ENCODE peak calls at places on chromosomes 16 and 17, in ten cellular contexts. V, C, J, X, U, T, L, O, W and H are unnamed samples.

GRCh38 chr17:83086907-83087787 is 7.7 kb downstream of the METRNL start:
- DNase-seq in L (no peak), T (no peak), W (no peak), U (no peak), X (no peak), V (no peak), C (no peak), O (no peak), J (no peak), H (no peak)

GRCh38 chr16:81830845-81831600 is 51.9 kb downstream of the PLCG2 start:
- DNase-seq in X (no peak), W (no peak), T (no peak), C (no peak), V (no peak), O (no peak), L (no peak), J (no peak), U (no peak), H (no peak)

GRCh38 chr17:4807534-4808377 is 804 bp downstream of the PLD2 start:
- DNase-seq in O (no peak), X (no peak), T (no peak), J (no peak), V (peak; percentile 81), L (no peak), W (no peak), U (no peak), C (no peak), H (no peak)

GRCh38 chr17:75914643-75915265 is 10.1 kb upstream of the MRPL38 start:
- DNase-seq in V (no peak), X (no peak), L (no peak), C (no peak), W (no peak), T (no peak), U (no peak), O (no peak), J (no peak), H (no peak)

GRCh38 chr17:13736915-13737314 is 135.2 kb upstream of the HS3ST3A1 start:
- DNase-seq in U (no peak), O (no peak), X (no peak), V (no peak), L (no peak), J (no peak), W (no peak), C (no peak), T (no peak), H (no peak)

GRCh38 chr17:32348483-32348800 is 1.5 kb upstream of the ZNF207 start:
- DNase-seq in W (no peak), U (no peak), T (peak; percentile 83), O (no peak), X (no peak), J (no peak), V (no peak), L (no peak), C (no peak), H (no peak)

GRCh38 chr17:17141860-17142552 is 64.1 kb downstream of the PLD6 start:
- DNase-seq in J (peak; percentile 78), X (peak; percentile 38), V (no peak), O (no peak), U (peak; percentile 38), W (peak; percentile 43), C (no peak), T (no peak), L (peak; percentile 47), H (no peak)

GRCh38 chr16:57753448-57754353 is 18.1 kb downstream of the KATNB1 start:
- DNase-seq in V (peak; percentile 72), L (no peak), T (no peak), C (no peak), U (no peak), W (no peak), J (no peak), X (no peak), O (no peak), H (no peak)

GRCh38 chr16:79037429-79038373 is 562.8 kb downstream of the MAF start:
- DNase-seq in L (no peak), O (no peak), U (no peak), X (no peak), W (no peak), T (no peak), V (no peak), J (no peak), C (no peak), H (no peak)

GRCh38 chr16:53055603-53056527 is 1.1 kb downstream of the CHD9 start:
- DNase-seq in T (peak; percentile 81), V (no peak), X (no peak), J (no peak), W (peak; percentile 82), U (peak; percentile 39), C (no peak), O (no peak), L (no peak), H (no peak)

GRCh38 chr16:54282202-54282922 is 4.2 kb downstream of the IRX3 start:
- DNase-seq in O (peak; percentile 88), U (peak; percentile 70), L (no peak), J (peak; percentile 88), W (no peak), C (no peak), X (peak; percentile 64), V (peak; percentile 86), T (peak; percentile 13), H (no peak)

GRCh38 chr17:8176197-8176940 is at the start of gene TMEM107:
- DNase-seq in X (peak; percentile 89), T (peak; percentile 86), J (peak; percentile 98), L (peak; percentile 89), V (peak; percentile 95), W (peak; percentile 71), C (peak; percentile 69), U (peak; percentile 84), O (peak; percentile 94), H (peak; percentile 89)

GRCh38 chr17:76385892-76386786 is 1.7 kb downstream of the SPHK1 start:
- DNase-seq in V (peak; percentile 91), X (peak; percentile 81), O (peak; percentile 90), J (peak; percentile 95), C (no peak), U (peak; percentile 68), L (peak; percentile 85), T (peak; percentile 74), W (peak; percentile 82), H (peak; percentile 83)

GRCh38 chr17:416293-417206 is 63.9 kb upstream of the RPH3AL start:
- DNase-seq in W (no peak), L (peak; percentile 45), C (peak; percentile 85), V (peak; percentile 69), U (no peak), T (peak; percentile 56), O (no peak), X (no peak), J (peak; percentile 69), H (peak; percentile 72)

DNA sequence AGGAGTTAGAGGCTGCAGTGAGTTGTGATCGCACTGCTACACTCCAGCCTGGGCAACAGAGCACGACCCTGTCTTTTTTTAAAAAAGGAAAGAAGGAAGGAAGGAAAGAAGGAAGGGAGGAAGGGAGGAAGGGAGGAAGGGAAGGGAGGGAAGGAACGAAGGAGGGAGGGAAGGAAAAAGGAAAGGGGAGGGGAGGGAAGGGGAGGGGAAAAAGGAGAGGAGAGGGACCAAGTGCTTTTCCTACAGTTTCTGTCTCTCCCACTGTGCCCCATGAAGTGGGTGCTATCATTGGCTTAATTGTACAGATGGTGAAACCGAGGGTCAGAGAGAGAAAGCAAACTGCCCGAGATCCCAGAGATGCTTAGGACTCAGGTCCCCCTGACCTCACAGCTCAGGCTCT is 57.6 kb downstream of the SOCS1 start:
- DNase-seq in U (no peak), C (no peak), L (no peak), W (no peak), T (no peak), J (no peak), O (no peak), X (no peak), V (no peak), H (no peak)
- H3K4me3 ChIP-seq in U (no peak overlapping the region), C (no peak overlapping the region), L (no peak overlapping the region), W (no peak overlapping the region), T (no peak overlapping the region), J (no peak overlapping the region), O (no peak overlapping the region), X (no peak overlapping the region), V (no peak overlapping the region), H (no peak overlapping the region)

GRCh38 chr17:59607817-59608403 is 11.8 kb upstream of the CLTC start:
- DNase-seq in C (no peak), X (no peak), T (no peak), U (no peak), O (no peak), V (no peak), J (no peak), L (peak; percentile 18), W (no peak), H (no peak)

GRCh38 chr17:59601130-59601529 is 18.6 kb upstream of the CLTC start:
- DNase-seq in O (no peak), J (no peak), C (no peak), L (no peak), X (no peak), V (no peak), T (no peak), W (no peak), U (no peak), H (no peak)

GRCh38 chr17:59611503-59611902 is 8.2 kb upstream of the CLTC start:
- DNase-seq in X (no peak), W (no peak), J (no peak), T (no peak), C (no peak), O (no peak), V (no peak), U (no peak), L (no peak), H (no peak)

DNA sequence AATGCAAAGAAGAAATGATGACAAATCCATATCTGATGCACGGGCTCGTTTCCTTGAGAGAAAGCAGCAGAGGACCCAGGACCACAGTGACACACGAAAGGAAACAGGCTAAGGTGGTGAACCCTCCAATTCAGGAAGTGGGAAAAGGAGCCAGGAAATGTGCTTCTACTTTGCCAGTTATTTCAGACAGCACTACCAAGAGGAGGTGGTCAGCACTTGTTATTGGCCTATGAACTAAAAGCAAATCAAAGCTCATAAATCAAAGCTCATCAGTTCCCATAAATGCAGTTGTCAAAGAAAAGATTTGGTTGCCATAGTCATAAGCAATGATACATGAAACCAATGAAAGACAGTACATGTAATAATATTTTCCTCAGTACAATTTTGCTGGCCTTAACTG is 12.6 kb upstream of the CLTC start:
- DNase-seq in J (no peak), O (no peak), L (no peak), T (no peak), C (no peak), X (no peak), U (no peak), W (no peak), V (no peak), H (no peak)
- H3K36me3 ChIP-seq in J (peaks cover 69% of the 10 kb centered on the region), O (peaks cover 76% of the 10 kb centered on the region), L (peaks cover 24% of the 10 kb centered on the region), T (peaks cover 5% of the 10 kb centered on the region), C (peaks cover 10% of the 10 kb centered on the region), X (peaks cover 76% of the 10 kb centered on the region), U (peaks cover 94% of the 10 kb centered on the region), W (peaks cover 6% of the 10 kb centered on the region), V (peaks cover 30% of the 10 kb centered on the region), H (peaks cover 2% of the 10 kb centered on the region)

GRCh38 chr16:85614338-85615013 is 1.4 kb downstream of the GSE1 start:
- DNase-seq in L (no peak), U (peak; percentile 72), O (no peak), W (no peak), T (no peak), V (peak; percentile 84), J (no peak), C (no peak), X (no peak), H (no peak)
- H3K4me3 ChIP-seq in L (peak overlapping the region; percentile 47), U (no peak overlapping the region), O (peak overlapping the region; percentile 73), W (no peak overlapping the region), T (peak overlapping the region; percentile 90), V (peak overlapping the region; percentile 35), J (peak overlapping the region; percentile 63), C (peak overlapping the region; percentile 95), X (peak overlapping the region; percentile 82), H (peak overlapping the region; percentile 73)

DNA sequence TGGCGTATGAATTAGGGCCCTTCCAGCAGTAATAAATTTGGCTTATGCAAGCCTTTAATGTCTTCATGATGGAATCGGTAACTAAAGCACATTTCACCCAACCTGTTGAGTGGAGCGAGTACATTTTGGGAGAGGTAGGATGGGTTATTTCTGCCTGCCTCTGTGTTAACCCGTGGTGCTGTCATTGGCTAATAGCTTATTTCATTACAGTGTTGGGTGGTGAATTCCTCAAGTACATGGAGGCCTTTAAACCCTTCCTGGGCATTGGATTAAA is 17.8 kb upstream of the TBKBP1 start:
- DNase-seq in T (no peak), L (no peak), V (no peak), X (no peak), U (no peak), J (no peak), C (no peak), O (no peak), W (no peak), H (no peak)
- H3K36me3 ChIP-seq in T (peaks cover 52% of the 10 kb centered on the region), L (peaks cover 83% of the 10 kb centered on the region), V (peaks cover 87% of the 10 kb centered on the region), X (peaks cover 99% of the 10 kb centered on the region), U (peaks cover 100% of the 10 kb centered on the region), J (peaks cover 100% of the 10 kb centered on the region), C (peaks cover 62% of the 10 kb centered on the region), O (peaks cover 100% of the 10 kb centered on the region), W (peaks cover 95% of the 10 kb centered on the region), H (peaks cover 38% of the 10 kb centered on the region)